ENCODE peak calls at places on chromosome 15, in six cellular contexts. One of them, this sample, is unnamed.

GRCh38 chr15:39880718-39881387 is 39.2 kb downstream of the GPR176 start:
- DNase-seq in iris pigment epithelial cell: no peak
- DNase-seq in posterior vena cava: no peak
- DNase-seq in C1 segment of cervical spinal cord: no peak
- DNase-seq in mucosa of gallbladder: no peak
- DNase-seq in ovary: no peak
- DNase-seq in this sample: no peak

GRCh38 chr15:78322243-78322642 is 17.9 kb upstream of the CRABP1 start:
- DNase-seq in iris pigment epithelial cell: peak
- DNase-seq in posterior vena cava: peak
- DNase-seq in C1 segment of cervical spinal cord: no peak
- DNase-seq in mucosa of gallbladder: no peak
- DNase-seq in ovary: no peak
- DNase-seq in this sample: no peak

GRCh38 chr15:83282859-83283812 is 1.3 kb downstream of the BNC1 start:
- DNase-seq in iris pigment epithelial cell: peak
- DNase-seq in posterior vena cava: no peak
- DNase-seq in C1 segment of cervical spinal cord: no peak
- DNase-seq in mucosa of gallbladder: no peak
- DNase-seq in ovary: no peak
- DNase-seq in this sample: no peak

GRCh38 chr15:81301385-81301784 is 22.6 kb downstream of the STARD5 start:
- DNase-seq in iris pigment epithelial cell: no peak
- DNase-seq in posterior vena cava: no peak
- DNase-seq in C1 segment of cervical spinal cord: no peak
- DNase-seq in mucosa of gallbladder: no peak
- DNase-seq in ovary: no peak
- DNase-seq in this sample: no peak

GRCh38 chr15:75002398-75002797 is 7.0 kb downstream of the SCAMP5 start:
- DNase-seq in iris pigment epithelial cell: no peak
- DNase-seq in posterior vena cava: no peak
- DNase-seq in C1 segment of cervical spinal cord: no peak
- DNase-seq in mucosa of gallbladder: no peak
- DNase-seq in ovary: no peak
- DNase-seq in this sample: no peak

GRCh38 chr15:46091860-46092450 is 457.1 kb downstream of the SQOR start:
- DNase-seq in iris pigment epithelial cell: peak
- DNase-seq in posterior vena cava: no peak
- DNase-seq in C1 segment of cervical spinal cord: peak
- DNase-seq in mucosa of gallbladder: no peak
- DNase-seq in ovary: no peak
- DNase-seq in this sample: no peak

GRCh38 chr15:93072440-93073394 is 16.3 kb downstream of the RGMA start:
- DNase-seq in iris pigment epithelial cell: peak
- DNase-seq in posterior vena cava: peak
- DNase-seq in C1 segment of cervical spinal cord: no peak
- DNase-seq in mucosa of gallbladder: peak
- DNase-seq in ovary: peak
- DNase-seq in this sample: no peak

GRCh38 chr15:54017911-54018310 is 39.7 kb downstream of the UNC13C start:
- DNase-seq in iris pigment epithelial cell: no peak
- DNase-seq in posterior vena cava: no peak
- DNase-seq in C1 segment of cervical spinal cord: peak
- DNase-seq in mucosa of gallbladder: no peak
- DNase-seq in ovary: no peak
- DNase-seq in this sample: no peak

GRCh38 chr15:43518073-43518761 is 809 bp downstream of the MAP1A start:
- DNase-seq in iris pigment epithelial cell: peak
- DNase-seq in posterior vena cava: peak
- DNase-seq in C1 segment of cervical spinal cord: peak
- DNase-seq in mucosa of gallbladder: no peak
- DNase-seq in ovary: peak
- DNase-seq in this sample: no peak

GRCh38 chr15:89416339-89417183 is 79.8 kb downstream of the RHCG start:
- DNase-seq in iris pigment epithelial cell: peak
- DNase-seq in posterior vena cava: peak
- DNase-seq in C1 segment of cervical spinal cord: peak
- DNase-seq in mucosa of gallbladder: peak
- DNase-seq in ovary: peak
- DNase-seq in this sample: no peak

GRCh38 chr15:55221090-55222011 is 24.6 kb upstream of the RSL24D1 start:
- DNase-seq in iris pigment epithelial cell: peak
- DNase-seq in posterior vena cava: no peak
- DNase-seq in C1 segment of cervical spinal cord: no peak
- DNase-seq in mucosa of gallbladder: no peak
- DNase-seq in ovary: no peak
- DNase-seq in this sample: peak

GRCh38 chr15:94793641-94794040 is 562.3 kb downstream of the MCTP2 start:
- DNase-seq in iris pigment epithelial cell: peak
- DNase-seq in posterior vena cava: no peak
- DNase-seq in C1 segment of cervical spinal cord: no peak
- DNase-seq in mucosa of gallbladder: no peak
- DNase-seq in ovary: no peak
- DNase-seq in this sample: no peak

GRCh38 chr15:57387644-57388076 is 11.4 kb downstream of the CGNL1 start:
- DNase-seq in iris pigment epithelial cell: no peak
- DNase-seq in posterior vena cava: no peak
- DNase-seq in C1 segment of cervical spinal cord: no peak
- DNase-seq in mucosa of gallbladder: no peak
- DNase-seq in ovary: no peak
- DNase-seq in this sample: no peak

GRCh38 chr15:90099868-90100854 is 2.1 kb downstream of the IDH2 start:
- DNase-seq in iris pigment epithelial cell: no peak
- DNase-seq in posterior vena cava: peak
- DNase-seq in C1 segment of cervical spinal cord: peak
- DNase-seq in mucosa of gallbladder: peak
- DNase-seq in ovary: peak
- DNase-seq in this sample: no peak

GRCh38 chr15:65949482-65949881 is 80.2 kb downstream of the RAB11A start:
- DNase-seq in iris pigment epithelial cell: no peak
- DNase-seq in posterior vena cava: no peak
- DNase-seq in C1 segment of cervical spinal cord: no peak
- DNase-seq in mucosa of gallbladder: no peak
- DNase-seq in ovary: no peak
- DNase-seq in this sample: no peak

GRCh38 chr15:39193611-39194010 is 387.3 kb upstream of the THBS1 start:
- DNase-seq in iris pigment epithelial cell: no peak
- DNase-seq in posterior vena cava: no peak
- DNase-seq in C1 segment of cervical spinal cord: no peak
- DNase-seq in mucosa of gallbladder: no peak
- DNase-seq in ovary: no peak
- DNase-seq in this sample: no peak

GRCh38 chr15:75945953-75946352 is 42.3 kb downstream of the FBXO22 start:
- DNase-seq in iris pigment epithelial cell: peak
- DNase-seq in posterior vena cava: no peak
- DNase-seq in C1 segment of cervical spinal cord: no peak
- DNase-seq in mucosa of gallbladder: no peak
- DNase-seq in ovary: no peak
- DNase-seq in this sample: peak

GRCh38 chr15:79399591-79399990 is 32.5 kb upstream of the MINAR1 start:
- DNase-seq in iris pigment epithelial cell: no peak
- DNase-seq in posterior vena cava: no peak
- DNase-seq in C1 segment of cervical spinal cord: no peak
- DNase-seq in mucosa of gallbladder: no peak
- DNase-seq in ovary: no peak
- DNase-seq in this sample: no peak

GRCh38 chr15:101056366-101057334 is 137.5 kb downstream of the LRRK1 start:
- DNase-seq in iris pigment epithelial cell: no peak
- DNase-seq in posterior vena cava: peak
- DNase-seq in C1 segment of cervical spinal cord: no peak
- DNase-seq in mucosa of gallbladder: no peak
- DNase-seq in ovary: no peak
- DNase-seq in this sample: no peak

This sample was measured in SIG-M5.